ENCODE peak calls at places on chromosomes 2 and 18, in nine cellular contexts. J, M, W, S, E, U, F, A and X are unnamed samples.

GRCh38 chr2:165015052-165015642 is 59.8 kb upstream of the SLC38A11 start:
- DNase-seq in U (peak; percentile 80), S (peak; percentile 80), F (peak; percentile 31), A (peak; percentile 73), E (peak; percentile 67), J (peak; percentile 77), M (peak; percentile 77), W (no peak), X (no peak)

GRCh38 chr2:204948822-204949221 is 403.5 kb downstream of the PARD3B start:
- DNase-seq in M (no peak), E (no peak), U (no peak), F (no peak), J (no peak), A (no peak), W (no peak), S (no peak), X (no peak)

GRCh38 chr2:40287201-40287600 is 164.7 kb downstream of the SLC8A1 start:
- DNase-seq in J (no peak), M (no peak), W (no peak), A (no peak), E (peak; percentile 59), F (no peak), S (no peak), U (no peak), X (no peak)

GRCh38 chr2:96265840-96266569 is at the start of the genes CIAO1 and TMEM127:
- DNase-seq in J (peak; percentile 99), F (peak; percentile 97), M (peak; percentile 100), S (peak; percentile 99), W (peak; percentile 98), U (peak; percentile 100), E (peak; percentile 96), A (peak; percentile 98), X (peak; percentile 99)

GRCh38 chr2:126863336-126864015 is 35.2 kb upstream of the TEX51 start:
- DNase-seq in S (no peak), U (no peak), W (no peak), M (no peak), F (no peak), A (no peak), E (no peak), J (no peak), X (no peak)

GRCh38 chr2:45902952-45903351 is 251.5 kb downstream of the PRKCE start:
- DNase-seq in M (no peak), A (no peak), S (no peak), F (no peak), U (no peak), J (no peak), E (peak; percentile 54), W (no peak), X (no peak)

GRCh38 chr2:59176737-59177136 is 935.6 kb upstream of the FANCL start:
- DNase-seq in J (no peak), W (no peak), E (no peak), A (no peak), U (no peak), S (no peak), M (no peak), F (no peak), X (no peak)

GRCh38 chr2:69149631-69150215 is 136.7 kb downstream of the ANTXR1 start:
- DNase-seq in A (no peak), U (peak; percentile 87), M (no peak), W (no peak), J (peak; percentile 62), S (no peak), F (peak; percentile 75), E (peak; percentile 77), X (no peak)

GRCh38 chr18:27004056-27004829 is 138.7 kb upstream of the AQP4 start:
- DNase-seq in A (no peak), F (no peak), J (no peak), E (peak; percentile 28), S (no peak), U (no peak), M (no peak), W (no peak), X (no peak)

GRCh38 chr18:10660485-10660884 is 134.7 kb downstream of the NAPG start:
- DNase-seq in E (peak; percentile 83), M (no peak), F (no peak), W (no peak), J (no peak), U (peak; percentile 91), S (peak; percentile 13), A (no peak), X (no peak)

GRCh38 chr18:58231930-58232329 is 187.9 kb downstream of the NEDD4L start:
- DNase-seq in U (no peak), E (peak; percentile 29), A (no peak), J (no peak), W (no peak), F (no peak), S (peak; percentile 52), M (no peak), X (no peak)

GRCh38 chr2:46275995-46276394 is 21.2 kb upstream of the EPAS1 start:
- DNase-seq in M (peak; percentile 87), F (peak; percentile 59), W (no peak), U (peak; percentile 91), S (peak; percentile 88), E (no peak), J (peak; percentile 73), A (no peak), X (no peak)

GRCh38 chr2:71668326-71669057 is 215.1 kb downstream of the DYSF start:
- DNase-seq in S (no peak), U (peak; percentile 64), J (peak; percentile 45), F (no peak), A (no peak), M (no peak), W (no peak), E (no peak), X (no peak)

GRCh38 chr2:164913640-164914346 is 41.5 kb downstream of the SLC38A11 start:
- DNase-seq in S (peak; percentile 56), J (no peak), W (no peak), U (no peak), F (no peak), A (no peak), M (no peak), E (peak; percentile 33), X (no peak)

GRCh38 chr18:69480460-69480859 is 79.8 kb downstream of the DOK6 start:
- DNase-seq in W (no peak), S (no peak), M (no peak), F (no peak), A (no peak), E (no peak), J (no peak), U (no peak), X (no peak)

GRCh38 chr2:145341536-145341935 is 821.6 kb upstream of the ZEB2 start:
- DNase-seq in J (no peak), S (no peak), F (no peak), E (no peak), W (no peak), A (no peak), U (no peak), M (no peak), X (no peak)